ENCODE peak calls at places on chromosomes 12 and 14, in four cellular contexts. O is CD8-positive, alpha-beta T cell; N is stimulated activated CD8-positive, alpha-beta memory T cell treated with anti-CD3 and anti-CD28 coated beads, Interleukin-4, amount 100 ng/mL, for 24 hours; D is fibroblast of mammary gland. A is an unnamed sample.

GRCh38 chr12:132775502-132776233 is 14.0 kb upstream of the ANKLE2 start:
- DNase-seq in D (no peak), O (no peak), N (no peak), A (no peak)

GRCh38 chr14:34052658-34053014 is 101.8 kb upstream of the EGLN3 start:
- DNase-seq in O (no peak), D (peak; percentile 83), N (no peak), A (no peak)

GRCh38 chr12:77855548-77855947 is 24.9 kb downstream of the NAV3 start:
- DNase-seq in D (peak; percentile 52), N (no peak), O (no peak), A (no peak)

GRCh38 chr12:27524839-27525238 is 833 bp downstream of the PPFIBP1 start:
- DNase-seq in D (peak; percentile 57), O (no peak), N (no peak), A (no peak)

GRCh38 chr12:52826611-52827498 is 7.3 kb downstream of the KRT79 start:
- DNase-seq in D (no peak), O (no peak), N (no peak), A (no peak)

GRCh38 chr12:106705971-106706370 is 68.5 kb upstream of the RIC8B start:
- DNase-seq in N (no peak), O (no peak), D (no peak), A (no peak)

GRCh38 chr12:14396071-14396470 is 30.6 kb downstream of the ATF7IP start:
- DNase-seq in D (no peak), O (no peak), N (no peak), A (no peak)

GRCh38 chr12:19962192-19962591 is 406.1 kb upstream of the PDE3A start:
- DNase-seq in N (no peak), D (no peak), O (no peak), A (no peak)

GRCh38 chr12:112523856-112524255 is 105.1 kb downstream of the PTPN11 start:
- DNase-seq in O (no peak), D (no peak), N (no peak), A (no peak)

GRCh38 chr14:106070242-106070641 is 543.9 kb downstream of the TMEM121 start:
- DNase-seq in O (no peak), D (no peak), N (no peak), A (no peak)

GRCh38 chr12:101854747-101855146 is 22.6 kb upstream of the DRAM1 start:
- DNase-seq in D (no peak), N (no peak), O (no peak), A (no peak)

GRCh38 chr12:52320784-52321400 is at the start of gene KRT83:
- DNase-seq in O (no peak), N (no peak), D (no peak), A (no peak)

GRCh38 chr12:79552186-79552585 is 138.6 kb downstream of the PAWR start:
- DNase-seq in D (no peak), O (no peak), N (no peak), A (no peak)

GRCh38 chr12:127809236-127809635 is 457.7 kb upstream of the TMEM132C start:
- DNase-seq in O (no peak), N (no peak), D (peak; percentile 83), A (no peak)

GRCh38 chr14:65346895-65347294 is 65.6 kb upstream of the FUT8 start:
- DNase-seq in N (no peak), D (peak; percentile 32), O (no peak), A (no peak)

GRCh38 chr12:121789233-121789781 is 4.2 kb downstream of the RHOF start:
- DNase-seq in D (no peak), N (no peak), O (no peak), A (no peak)

GRCh38 chr14:80587096-80587724 is 354.3 kb downstream of the CEP128 start:
- DNase-seq in O (no peak), N (no peak), D (peak; percentile 62), A (peak; percentile 13)

GRCh38 chr12:17108877-17109520 is 503.0 kb upstream of the LMO3 start:
- DNase-seq in D (no peak), N (no peak), O (no peak), A (peak; percentile 83)

GRCh38 chr12:123056053-123056452 is 75.6 kb downstream of the ARL6IP4 start:
- DNase-seq in D (peak; percentile 54), N (no peak), O (no peak), A (no peak)

GRCh38 chr14:84409435-84409834 is 1120.5 kb upstream of the FLRT2 start:
- DNase-seq in O (no peak), D (peak; percentile 10), N (no peak), A (no peak)

GRCh38 chr12:70787612-70788011 is 132.9 kb downstream of the PTPRR start:
- DNase-seq in N (no peak), D (no peak), O (no peak), A (no peak)

GRCh38 chr12:132641811-132642650 is 23.5 kb downstream of the P2RX2 start:
- DNase-seq in O (no peak), N (no peak), D (no peak), A (no peak)

GRCh38 chr12:50201987-50202521 is 34.9 kb upstream of the CERS5 start:
- DNase-seq in O (no peak), N (no peak), D (peak; percentile 83), A (no peak)

GRCh38 chr12:105262461-105263184 is 26.6 kb upstream of the APPL2 start:
- DNase-seq in D (no peak), N (no peak), O (no peak), A (no peak)

GRCh38 chr12:89059721-89060120 is 292.6 kb downstream of the DUSP6 start:
- DNase-seq in N (no peak), O (no peak), D (no peak), A (no peak)

GRCh38 chr12:80937391-80938238 is at the start of gene LIN7A:
- DNase-seq in N (no peak), O (no peak), D (peak; percentile 28), A (peak; percentile 52)

GRCh38 chr12:6370994-6371754 is 4.2 kb downstream of the SCNN1A start:
- DNase-seq in O (no peak), D (peak; percentile 77), N (no peak), A (peak; percentile 93)

GRCh38 chr14:58717821-58718220 is 80.1 kb downstream of the DACT1 start:
- DNase-seq in N (no peak), D (no peak), O (no peak), A (no peak)

GRCh38 chr12:96238336-96239031 is 44.3 kb downstream of the ELK3 start:
- DNase-seq in N (no peak), D (no peak), O (no peak), A (no peak)

GRCh38 chr12:58955849-58956248 is 35.5 kb upstream of the LRIG3 start:
- DNase-seq in O (no peak), N (no peak), D (no peak), A (no peak)

GRCh38 chr14:64628940-64629403 is 75.3 kb upstream of the PLEKHG3 start:
- DNase-seq in O (no peak), N (no peak), D (peak; percentile 88), A (no peak)

GRCh38 chr12:50246873-50247612 is 36.3 kb downstream of the LIMA1 start:
- DNase-seq in D (peak; percentile 100), N (peak; percentile 11), O (no peak), A (no peak)

GRCh38 chr12:132150780-132151144 is 6.5 kb downstream of the NOC4L start:
- DNase-seq in D (no peak), N (no peak), O (no peak), A (no peak)

GRCh38 chr14:100376751-100377171 is 53.6 kb downstream of the SLC25A47 start:
- DNase-seq in D (peak; percentile 31), N (no peak), O (no peak), A (peak; percentile 27)

GRCh38 chr12:18345021-18345735 is 83.9 kb downstream of the PIK3C2G start:
- DNase-seq in D (peak; percentile 10), O (no peak), N (no peak), A (no peak)

GRCh38 chr12:92786045-92786444 is 83.3 kb downstream of the PLEKHG7 start:
- DNase-seq in N (no peak), O (no peak), D (peak; percentile 53), A (no peak)

GRCh38 chr14:32364941-32365340 is 35.8 kb downstream of the AKAP6 start:
- DNase-seq in D (no peak), N (no peak), O (no peak), A (no peak)

GRCh38 chr14:102020058-102020971 is 55.9 kb downstream of the DYNC1H1 start:
- DNase-seq in O (peak; percentile 7), N (peak; percentile 14), D (peak; percentile 91), A (no peak)